ENCODE peak calls at places on chromosomes 16 and 17, in nine cellular contexts. One of them, this sample, is unnamed.

GRCh38 chr17:4625181-4625601 is 16.3 kb downstream of the ALOX15 start:
- DNase-seq in endothelial cell: no peak
- DNase-seq in WERI-Rb-1: no peak
- DNase-seq in nucleus accumbens: no peak
- DNase-seq in cerebellum: no peak
- DNase-seq in AG08395: no peak
- DNase-seq in foreskin fibroblast: no peak
- DNase-seq in CD4-positive, alpha-beta T cell: no peak
- DNase-seq in T-helper 1 cell: no peak
- DNase-seq in this sample: no peak

GRCh38 chr16:2964416-2965223 is 545 bp downstream of the KREMEN2 start:
- DNase-seq in endothelial cell: peak; percentile 50
- DNase-seq in WERI-Rb-1: peak; percentile 97
- DNase-seq in nucleus accumbens: no peak
- DNase-seq in cerebellum: peak; percentile 41
- DNase-seq in AG08395: no peak
- DNase-seq in foreskin fibroblast: no peak
- DNase-seq in CD4-positive, alpha-beta T cell: peak; percentile 44
- DNase-seq in T-helper 1 cell: peak; percentile 68
- DNase-seq in this sample: peak; percentile 93

GRCh38 chr17:70848785-70849184 is 679.5 kb downstream of the KCNJ2 start:
- DNase-seq in endothelial cell: no peak
- DNase-seq in WERI-Rb-1: no peak
- DNase-seq in nucleus accumbens: no peak
- DNase-seq in cerebellum: no peak
- DNase-seq in AG08395: peak; percentile 12
- DNase-seq in foreskin fibroblast: peak; percentile 58
- DNase-seq in CD4-positive, alpha-beta T cell: no peak
- DNase-seq in T-helper 1 cell: no peak
- DNase-seq in this sample: no peak

GRCh38 chr17:79220715-79221291 is 146.2 kb downstream of the ENGASE start:
- DNase-seq in endothelial cell: no peak
- DNase-seq in WERI-Rb-1: peak; percentile 80
- DNase-seq in nucleus accumbens: no peak
- DNase-seq in cerebellum: peak; percentile 52
- DNase-seq in AG08395: peak; percentile 29
- DNase-seq in foreskin fibroblast: peak; percentile 15
- DNase-seq in CD4-positive, alpha-beta T cell: no peak
- DNase-seq in T-helper 1 cell: no peak
- DNase-seq in this sample: peak; percentile 86

GRCh38 chr17:78343433-78344201 is 16.3 kb downstream of the SOCS3 start:
- DNase-seq in endothelial cell: no peak
- DNase-seq in WERI-Rb-1: peak; percentile 84
- DNase-seq in nucleus accumbens: no peak
- DNase-seq in cerebellum: no peak
- DNase-seq in AG08395: no peak
- DNase-seq in foreskin fibroblast: no peak
- DNase-seq in CD4-positive, alpha-beta T cell: peak; percentile 76
- DNase-seq in T-helper 1 cell: peak; percentile 92
- DNase-seq in this sample: no peak

GRCh38 chr17:44230139-44230695 is 10.7 kb upstream of the UBTF start:
- DNase-seq in endothelial cell: no peak
- DNase-seq in WERI-Rb-1: no peak
- DNase-seq in nucleus accumbens: no peak
- DNase-seq in cerebellum: no peak
- DNase-seq in AG08395: no peak
- DNase-seq in foreskin fibroblast: no peak
- DNase-seq in CD4-positive, alpha-beta T cell: no peak
- DNase-seq in T-helper 1 cell: no peak
- DNase-seq in this sample: no peak

GRCh38 chr16:66928702-66929388 is 3.5 kb upstream of the RRAD start:
- DNase-seq in endothelial cell: no peak
- DNase-seq in WERI-Rb-1: peak; percentile 84
- DNase-seq in nucleus accumbens: no peak
- DNase-seq in cerebellum: no peak
- DNase-seq in AG08395: no peak
- DNase-seq in foreskin fibroblast: peak; percentile 63
- DNase-seq in CD4-positive, alpha-beta T cell: peak; percentile 19
- DNase-seq in T-helper 1 cell: peak; percentile 49
- DNase-seq in this sample: no peak

GRCh38 chr16:67672739-67673662 is 6.4 kb downstream of the C16orf86 start:
- DNase-seq in endothelial cell: peak; percentile 77
- DNase-seq in WERI-Rb-1: peak; percentile 74
- DNase-seq in nucleus accumbens: peak; percentile 64
- DNase-seq in cerebellum: peak; percentile 82
- DNase-seq in AG08395: peak; percentile 90
- DNase-seq in foreskin fibroblast: peak; percentile 90
- DNase-seq in CD4-positive, alpha-beta T cell: peak; percentile 43
- DNase-seq in T-helper 1 cell: peak; percentile 49
- DNase-seq in this sample: no peak

GRCh38 chr17:20896153-20896649 is 146.6 kb downstream of the USP22 start:
- DNase-seq in endothelial cell: no peak
- DNase-seq in WERI-Rb-1: no peak
- DNase-seq in nucleus accumbens: peak; percentile 27
- DNase-seq in cerebellum: peak; percentile 21
- DNase-seq in AG08395: no peak
- DNase-seq in foreskin fibroblast: peak; percentile 32
- DNase-seq in CD4-positive, alpha-beta T cell: peak; percentile 38
- DNase-seq in T-helper 1 cell: peak; percentile 16
- DNase-seq in this sample: no peak

GRCh38 chr17:48074322-48075054 is 26.3 kb downstream of the NFE2L1 start:
- DNase-seq in endothelial cell: peak; percentile 75
- DNase-seq in WERI-Rb-1: peak; percentile 81
- DNase-seq in nucleus accumbens: peak; percentile 62
- DNase-seq in cerebellum: peak; percentile 75
- DNase-seq in AG08395: peak; percentile 69
- DNase-seq in foreskin fibroblast: peak; percentile 89
- DNase-seq in CD4-positive, alpha-beta T cell: peak; percentile 55
- DNase-seq in T-helper 1 cell: peak; percentile 60
- DNase-seq in this sample: peak; percentile 74

GRCh38 chr17:57751971-57752905 is 7.1 kb upstream of the CCDC182 start:
- DNase-seq in endothelial cell: no peak
- DNase-seq in WERI-Rb-1: peak; percentile 72
- DNase-seq in nucleus accumbens: no peak
- DNase-seq in cerebellum: no peak
- DNase-seq in AG08395: no peak
- DNase-seq in foreskin fibroblast: no peak
- DNase-seq in CD4-positive, alpha-beta T cell: no peak
- DNase-seq in T-helper 1 cell: no peak
- DNase-seq in this sample: no peak

GRCh38 chr16:47463771-47464624 is 2.9 kb downstream of the PHKB start:
- DNase-seq in endothelial cell: no peak
- DNase-seq in WERI-Rb-1: no peak
- DNase-seq in nucleus accumbens: no peak
- DNase-seq in cerebellum: no peak
- DNase-seq in AG08395: no peak
- DNase-seq in foreskin fibroblast: peak; percentile 3
- DNase-seq in CD4-positive, alpha-beta T cell: no peak
- DNase-seq in T-helper 1 cell: no peak
- DNase-seq in this sample: no peak

GRCh38 chr17:55570360-55570759 is 59.1 kb upstream of the SMIM36 start:
- DNase-seq in endothelial cell: no peak
- DNase-seq in WERI-Rb-1: no peak
- DNase-seq in nucleus accumbens: no peak
- DNase-seq in cerebellum: no peak
- DNase-seq in AG08395: no peak
- DNase-seq in foreskin fibroblast: peak; percentile 20
- DNase-seq in CD4-positive, alpha-beta T cell: no peak
- DNase-seq in T-helper 1 cell: no peak
- DNase-seq in this sample: no peak

This sample was measured in ecto neural progenitor cell.